ENCODE peak calls at places on chromosomes 6 and 20, in eight cellular contexts. One of them, this sample, is unnamed.

GRCh38 chr6:124560836-124561585 is 401.2 kb upstream of the RNF217 start:
- DNase-seq in left ventricle myocardium inferior: no peak
- DNase-seq in fibroblast of mammary gland: no peak
- DNase-seq in breast epithelium: no peak
- DNase-seq in GM12865: no peak
- DNase-seq in HCT116: no peak
- DNase-seq in lung: no peak
- DNase-seq in heart right ventricle: no peak
- DNase-seq in this sample: no peak

GRCh38 chr6:153085239-153085638 is 45.8 kb downstream of the RGS17 start:
- DNase-seq in heart right ventricle: no peak
- DNase-seq in GM12865: no peak
- DNase-seq in HCT116: no peak
- DNase-seq in breast epithelium: no peak
- DNase-seq in lung: no peak
- DNase-seq in fibroblast of mammary gland: no peak
- DNase-seq in left ventricle myocardium inferior: no peak
- DNase-seq in this sample: no peak

GRCh38 chr20:52524865-52525264 is 333.3 kb upstream of the ZFP64 start:
- DNase-seq in lung: no peak
- DNase-seq in GM12865: no peak
- DNase-seq in HCT116: no peak
- DNase-seq in breast epithelium: no peak
- DNase-seq in left ventricle myocardium inferior: no peak
- DNase-seq in heart right ventricle: no peak
- DNase-seq in fibroblast of mammary gland: no peak
- DNase-seq in this sample: no peak

GRCh38 chr20:36097331-36097730 is 57.2 kb upstream of the EPB41L1 start:
- DNase-seq in lung: no peak
- DNase-seq in heart right ventricle: no peak
- DNase-seq in HCT116: no peak
- DNase-seq in GM12865: no peak
- DNase-seq in left ventricle myocardium inferior: no peak
- DNase-seq in fibroblast of mammary gland: peak
- DNase-seq in breast epithelium: no peak
- DNase-seq in this sample: no peak

GRCh38 chr6:41748102-41748477 is 893 bp upstream of the PGC start:
- DNase-seq in breast epithelium: no peak
- DNase-seq in fibroblast of mammary gland: no peak
- DNase-seq in left ventricle myocardium inferior: no peak
- DNase-seq in GM12865: no peak
- DNase-seq in heart right ventricle: no peak
- DNase-seq in HCT116: no peak
- DNase-seq in lung: no peak
- DNase-seq in this sample: no peak

GRCh38 chr20:15682690-15683089 is 890.6 kb downstream of the KIF16B start:
- DNase-seq in breast epithelium: no peak
- DNase-seq in left ventricle myocardium inferior: no peak
- DNase-seq in GM12865: no peak
- DNase-seq in fibroblast of mammary gland: peak
- DNase-seq in lung: no peak
- DNase-seq in heart right ventricle: no peak
- DNase-seq in HCT116: no peak
- DNase-seq in this sample: no peak

GRCh38 chr6:47241742-47242482 is 67.8 kb downstream of the TNFRSF21 start:
- DNase-seq in lung: no peak
- DNase-seq in breast epithelium: no peak
- DNase-seq in HCT116: no peak
- DNase-seq in GM12865: peak
- DNase-seq in fibroblast of mammary gland: peak
- DNase-seq in left ventricle myocardium inferior: no peak
- DNase-seq in heart right ventricle: no peak
- DNase-seq in this sample: no peak

GRCh38 chr6:18488004-18488403 is 100.9 kb downstream of the RNF144B start:
- DNase-seq in breast epithelium: peak
- DNase-seq in left ventricle myocardium inferior: no peak
- DNase-seq in lung: no peak
- DNase-seq in HCT116: no peak
- DNase-seq in fibroblast of mammary gland: no peak
- DNase-seq in heart right ventricle: no peak
- DNase-seq in GM12865: no peak
- DNase-seq in this sample: no peak

GRCh38 chr6:10434235-10434634 is 19.4 kb upstream of the TFAP2A start:
- DNase-seq in heart right ventricle: no peak
- DNase-seq in HCT116: no peak
- DNase-seq in breast epithelium: no peak
- DNase-seq in fibroblast of mammary gland: no peak
- DNase-seq in left ventricle myocardium inferior: no peak
- DNase-seq in lung: no peak
- DNase-seq in GM12865: no peak
- DNase-seq in this sample: no peak

GRCh38 chr20:31862506-31862905 is 7.8 kb downstream of the DUSP15 start:
- DNase-seq in heart right ventricle: no peak
- DNase-seq in lung: no peak
- DNase-seq in HCT116: no peak
- DNase-seq in left ventricle myocardium inferior: no peak
- DNase-seq in fibroblast of mammary gland: no peak
- DNase-seq in breast epithelium: no peak
- DNase-seq in GM12865: no peak
- DNase-seq in this sample: no peak

GRCh38 chr20:21995461-21995860 is 290.0 kb downstream of the PAX1 start:
- DNase-seq in lung: no peak
- DNase-seq in GM12865: no peak
- DNase-seq in HCT116: no peak
- DNase-seq in heart right ventricle: no peak
- DNase-seq in breast epithelium: no peak
- DNase-seq in fibroblast of mammary gland: no peak
- DNase-seq in left ventricle myocardium inferior: no peak
- DNase-seq in this sample: no peak

GRCh38 chr6:56037587-56037986 is 162.2 kb upstream of the BMP5 start:
- DNase-seq in lung: no peak
- DNase-seq in GM12865: no peak
- DNase-seq in fibroblast of mammary gland: no peak
- DNase-seq in left ventricle myocardium inferior: no peak
- DNase-seq in HCT116: no peak
- DNase-seq in heart right ventricle: no peak
- DNase-seq in breast epithelium: no peak
- DNase-seq in this sample: no peak
- TF ChIP-seq CTCF in lung: no peak
- TF ChIP-seq CTCF in GM12865: no peak
- TF ChIP-seq CTCF in fibroblast of mammary gland: no peak
- TF ChIP-seq CTCF in left ventricle myocardium inferior: no peak
- TF ChIP-seq CTCF in HCT116: no peak
- TF ChIP-seq CTCF in heart right ventricle: no peak
- TF ChIP-seq CTCF in breast epithelium: no peak
- TF ChIP-seq CTCF in this sample: no peak

GRCh38 chr6:68559716-68560115 is 75.4 kb upstream of the ADGRB3 start:
- DNase-seq in left ventricle myocardium inferior: no peak
- DNase-seq in heart right ventricle: no peak
- DNase-seq in breast epithelium: no peak
- DNase-seq in GM12865: no peak
- DNase-seq in fibroblast of mammary gland: no peak
- DNase-seq in HCT116: no peak
- DNase-seq in lung: no peak
- DNase-seq in this sample: no peak

DNA sequence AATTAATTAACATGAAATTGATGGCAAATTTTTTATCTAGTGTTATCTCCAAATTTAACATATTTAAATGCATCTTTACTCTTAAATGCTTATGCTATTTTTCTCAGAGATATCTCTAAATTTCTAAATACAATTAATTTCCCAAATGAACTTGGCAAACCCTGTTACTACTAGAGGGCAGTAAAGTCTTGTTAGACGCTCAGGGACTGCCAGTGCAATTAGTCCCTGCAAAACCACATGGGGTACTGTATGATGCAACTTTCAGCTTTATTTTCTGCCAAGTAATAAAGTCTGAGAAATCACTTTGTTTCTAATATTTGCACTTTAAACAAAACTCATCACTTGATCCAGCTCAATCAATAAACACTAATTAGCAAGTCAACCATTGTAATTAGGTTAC is 76.0 kb upstream of the ADGRB3 start:
- DNase-seq in GM12865: no peak
- DNase-seq in lung: no peak
- DNase-seq in left ventricle myocardium inferior: no peak
- DNase-seq in breast epithelium: no peak
- DNase-seq in heart right ventricle: no peak
- DNase-seq in fibroblast of mammary gland: no peak
- DNase-seq in HCT116: no peak
- DNase-seq in this sample: no peak
- TF ChIP-seq CTCF in GM12865: no peak
- TF ChIP-seq CTCF in lung: no peak
- TF ChIP-seq CTCF in left ventricle myocardium inferior: no peak
- TF ChIP-seq CTCF in breast epithelium: no peak
- TF ChIP-seq CTCF in heart right ventricle: no peak
- TF ChIP-seq CTCF in fibroblast of mammary gland: no peak
- TF ChIP-seq CTCF in HCT116: no peak
- TF ChIP-seq CTCF in this sample: no peak

GRCh38 chr6:136382676-136383075 is 93.0 kb upstream of the BCLAF1 start:
- DNase-seq in fibroblast of mammary gland: no peak
- DNase-seq in breast epithelium: no peak
- DNase-seq in GM12865: no peak
- DNase-seq in heart right ventricle: no peak
- DNase-seq in HCT116: no peak
- DNase-seq in left ventricle myocardium inferior: no peak
- DNase-seq in lung: no peak
- DNase-seq in this sample: no peak

GRCh38 chr6:136383271-136383670 is 93.6 kb upstream of the BCLAF1 start:
- DNase-seq in left ventricle myocardium inferior: no peak
- DNase-seq in HCT116: no peak
- DNase-seq in fibroblast of mammary gland: peak
- DNase-seq in GM12865: no peak
- DNase-seq in lung: no peak
- DNase-seq in breast epithelium: no peak
- DNase-seq in heart right ventricle: no peak
- DNase-seq in this sample: no peak

DNA sequence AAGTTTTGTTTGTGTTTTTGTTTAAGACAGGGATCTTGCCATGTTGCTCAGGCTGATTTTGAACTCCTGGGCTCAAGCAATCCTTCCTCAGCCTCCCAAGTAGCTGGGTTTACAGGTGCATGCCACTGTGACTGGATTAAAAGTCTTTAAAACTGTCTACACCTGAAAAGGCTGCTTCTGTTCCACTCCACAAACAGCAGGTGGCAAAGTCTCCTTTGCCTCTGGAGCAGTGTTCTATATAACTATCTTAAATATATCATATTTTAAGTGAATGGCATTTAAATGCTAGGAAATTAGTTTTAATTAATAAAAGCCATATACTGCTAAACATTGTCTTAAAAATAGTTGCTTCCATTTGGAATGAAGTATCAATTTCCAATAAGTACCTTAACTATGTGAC is 89.2 kb upstream of the BCLAF1 start:
- DNase-seq in lung: no peak
- DNase-seq in fibroblast of mammary gland: peak
- DNase-seq in HCT116: no peak
- DNase-seq in heart right ventricle: no peak
- DNase-seq in left ventricle myocardium inferior: no peak
- DNase-seq in GM12865: no peak
- DNase-seq in breast epithelium: no peak
- DNase-seq in this sample: no peak
- TF ChIP-seq CTCF in lung: no peak
- TF ChIP-seq CTCF in fibroblast of mammary gland: peak
- TF ChIP-seq CTCF in HCT116: peak
- TF ChIP-seq CTCF in heart right ventricle: no peak
- TF ChIP-seq CTCF in left ventricle myocardium inferior: peak
- TF ChIP-seq CTCF in GM12865: no peak
- TF ChIP-seq CTCF in breast epithelium: peak
- TF ChIP-seq CTCF in this sample: no peak

DNA sequence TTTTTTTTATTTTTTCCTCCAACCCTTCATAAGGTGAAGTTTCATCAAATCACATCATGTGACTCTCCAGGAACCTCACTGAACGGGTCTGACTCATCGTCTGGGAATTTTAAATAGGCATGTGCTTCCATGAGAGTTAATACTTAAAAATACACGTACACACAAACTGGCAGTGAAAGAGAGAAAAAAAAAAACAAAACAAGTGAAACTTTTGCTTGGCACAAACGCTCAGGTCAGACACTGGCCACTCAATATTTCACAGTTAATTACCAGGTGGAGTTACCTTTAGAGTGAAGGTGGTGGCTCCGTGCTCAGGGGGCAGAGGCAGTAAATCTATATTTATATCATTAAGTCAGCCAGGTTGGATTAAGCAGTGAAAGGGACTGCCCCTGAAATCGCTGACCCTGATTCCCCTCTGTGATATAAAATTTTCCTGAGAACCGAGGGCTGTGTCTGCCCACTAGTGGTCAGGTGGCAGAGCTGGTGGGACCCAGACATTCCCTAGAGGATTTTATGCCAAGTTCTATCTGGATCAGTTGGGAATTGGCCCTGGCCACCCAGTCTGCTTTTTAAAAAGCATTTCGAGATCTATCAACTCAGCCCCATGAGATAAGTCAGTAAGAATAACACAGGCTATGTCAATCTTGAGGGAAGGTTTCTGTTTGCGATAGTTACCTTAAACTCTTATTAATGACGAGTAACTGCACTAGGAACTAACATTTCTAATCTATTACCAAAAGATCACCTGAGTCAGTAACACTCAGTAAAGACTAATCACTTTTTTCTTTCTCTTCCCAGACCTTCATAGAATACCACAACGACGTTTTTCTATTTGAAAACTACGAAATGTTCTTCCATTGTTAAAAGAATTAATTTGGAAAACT is 259.1 kb downstream of the HDGFL1 start:
- DNase-seq in left ventricle myocardium inferior: no peak
- DNase-seq in breast epithelium: peak
- DNase-seq in lung: peak
- DNase-seq in GM12865: peak
- DNase-seq in heart right ventricle: no peak
- DNase-seq in fibroblast of mammary gland: peak
- DNase-seq in HCT116: peak
- DNase-seq in this sample: no peak
- TF ChIP-seq CTCF in left ventricle myocardium inferior: peak
- TF ChIP-seq CTCF in breast epithelium: peak
- TF ChIP-seq CTCF in lung: no peak
- TF ChIP-seq CTCF in GM12865: peak
- TF ChIP-seq CTCF in heart right ventricle: peak
- TF ChIP-seq CTCF in fibroblast of mammary gland: peak
- TF ChIP-seq CTCF in HCT116: peak
- TF ChIP-seq CTCF in this sample: no peak

GRCh38 chr20:60715172-60715571 is 536.9 kb upstream of the CDH4 start:
- DNase-seq in HCT116: no peak
- DNase-seq in lung: no peak
- DNase-seq in breast epithelium: no peak
- DNase-seq in GM12865: no peak
- DNase-seq in fibroblast of mammary gland: no peak
- DNase-seq in left ventricle myocardium inferior: no peak
- DNase-seq in heart right ventricle: no peak
- DNase-seq in this sample: no peak
- TF ChIP-seq CTCF in HCT116: no peak
- TF ChIP-seq CTCF in lung: no peak
- TF ChIP-seq CTCF in breast epithelium: no peak
- TF ChIP-seq CTCF in GM12865: no peak
- TF ChIP-seq CTCF in fibroblast of mammary gland: no peak
- TF ChIP-seq CTCF in left ventricle myocardium inferior: no peak
- TF ChIP-seq CTCF in heart right ventricle: no peak
- TF ChIP-seq CTCF in this sample: no peak

This sample was measured in omental fat pad.